ENCODE peak calls at places on chromosomes 16 and 17, in nine cellular contexts. N, L, T, R, G, H, J, B and X are unnamed samples.

GRCh38 chr16:1078579-1079021 is 6.1 kb downstream of the SSTR5 start:
- DNase-seq in N (peak), L (no peak), T (no peak), R (no peak), G (no peak), H (no peak), J (peak), B (no peak), X (no peak)

GRCh38 chr17:16286009-16286946 is 67.0 kb downstream of the CENPV start:
- DNase-seq in N (peak), L (no peak), T (peak), R (peak), G (no peak), H (peak), J (peak), B (peak), X (no peak)

GRCh38 chr17:17154981-17155380 is 51.2 kb downstream of the PLD6 start:
- DNase-seq in N (no peak), L (no peak), T (no peak), R (no peak), G (no peak), H (no peak), J (no peak), B (no peak), X (no peak)

GRCh38 chr17:51461578-51462004 is 201.2 kb downstream of the UTP18 start:
- DNase-seq in N (peak), L (peak), T (peak), R (peak), G (no peak), H (no peak), J (peak), B (no peak), X (peak)

GRCh38 chr16:56861092-56861610 is 3.9 kb upstream of the SLC12A3 start:
- DNase-seq in N (no peak), L (no peak), T (no peak), R (no peak), G (no peak), H (no peak), J (no peak), B (no peak), X (no peak)

GRCh38 chr17:79960788-79961522 is 74.7 kb downstream of the TBC1D16 start:
- DNase-seq in N (peak), L (no peak), T (no peak), R (no peak), G (no peak), H (no peak), J (peak), B (no peak), X (no peak)

GRCh38 chr16:46961373-46962353 is 11.8 kb downstream of the DNAJA2 start:
- DNase-seq in N (no peak), L (no peak), T (no peak), R (no peak), G (no peak), H (no peak), J (peak), B (no peak), X (no peak)

GRCh38 chr17:38606646-38607611 is 1.2 kb upstream of the SRCIN1 start:
- DNase-seq in N (no peak), L (peak), T (no peak), R (no peak), G (peak), H (no peak), J (no peak), B (no peak), X (peak)

GRCh38 chr16:46857261-46857962 is 26.4 kb upstream of the C16orf87 start:
- DNase-seq in N (peak), L (no peak), T (peak), R (no peak), G (no peak), H (no peak), J (peak), B (no peak), X (no peak)